ENCODE peak calls at places on chromosomes 4 and X, in five cellular contexts. Q is AG04450; P is tibial nerve; R is CD4-positive, CD25-positive, alpha-beta regulatory T cell; Z is effector memory CD4-positive, alpha-beta T cell. W is an unnamed sample. For H3K9me3, the result is how much of the 10 kb centered on the place peaks cover.

GRCh38 chrX:2401590-2402360 is 99.0 kb downstream of the DHRSX start:
- DNase-seq in Q (no peak), P (no peak), R (no peak), Z (no peak), W (no peak)

GRCh38 chr4:107747748-107748486 is 27.9 kb upstream of the PAPSS1 start:
- DNase-seq in Q (no peak), P (no peak), R (no peak), Z (no peak), W (no peak)

GRCh38 chrX:13357925-13358324 is 38.1 kb upstream of the ATXN3L start:
- DNase-seq in Q (no peak), P (no peak), R (no peak), Z (no peak), W (no peak)

GRCh38 chr4:82371398-82371972 is 2.3 kb downstream of the HNRNPD start:
- DNase-seq in Q (no peak), P (no peak), R (no peak), Z (no peak), W (no peak)

GRCh38 chr4:78024692-78025091 is 32.4 kb upstream of the FRAS1 start:
- DNase-seq in Q (no peak), P (no peak), R (no peak), Z (no peak), W (no peak)

GRCh38 chrX:75149654-75150053 is 6.4 kb downstream of the ABCB7 start:
- DNase-seq in Q (no peak), P (no peak), R (no peak), Z (no peak), W (no peak)

GRCh38 chr4:142663828-142664227 is 182.3 kb downstream of the INPP4B start:
- DNase-seq in Q (no peak), P (no peak), R (no peak), Z (no peak), W (no peak)

GRCh38 chrX:53479295-53479694 is 45.1 kb upstream of the HSD17B10 start:
- DNase-seq in Q (no peak), P (no peak), R (no peak), Z (no peak), W (no peak)

GRCh38 chrX:141760761-141761160 is 62.2 kb upstream of the SPANXD start:
- DNase-seq in Q (no peak), P (no peak), R (no peak), Z (no peak), W (no peak)

GRCh38 chrX:85112270-85112669 is 108.6 kb downstream of the APOOL start:
- DNase-seq in Q (no peak), P (no peak), R (no peak), Z (no peak), W (no peak)

GRCh38 chr4:42313872-42314271 is 83.4 kb upstream of the SHISA3 start:
- DNase-seq in Q (no peak), P (no peak), R (no peak), Z (no peak), W (no peak)

GRCh38 chr4:69833251-69833650 is 26.7 kb downstream of the SULT1E1 start:
- DNase-seq in Q (no peak), P (no peak), R (no peak), Z (no peak), W (no peak)

GRCh38 chrX:17584248-17584681 is 153.0 kb upstream of the SCML1 start:
- DNase-seq in Q (no peak), P (no peak), R (no peak), Z (no peak), W (no peak)

GRCh38 chr4:52665592-52665991 is 6.5 kb upstream of the USP46 start:
- DNase-seq in Q (no peak), P (no peak), R (no peak), Z (no peak), W (peak)

GRCh38 chrX:39398973-39399268 is 597.7 kb downstream of the MID1IP1 start:
- DNase-seq in Q (no peak), P (no peak), R (no peak), Z (no peak), W (no peak)

GRCh38 chr4:23033796-23034195 is 341.1 kb downstream of the GBA3 start:
- DNase-seq in Q (no peak), P (no peak), R (no peak), Z (no peak), W (no peak)

GRCh38 chrX:1223253-1223621 is 10.8 kb upstream of the CRLF2 start:
- DNase-seq in Q (no peak), P (no peak), R (no peak), Z (no peak), W (no peak)
- H3K9me3 ChIP-seq in Q (under half), P (under half), R (under half), Z (under half), W (under half)

DNA sequence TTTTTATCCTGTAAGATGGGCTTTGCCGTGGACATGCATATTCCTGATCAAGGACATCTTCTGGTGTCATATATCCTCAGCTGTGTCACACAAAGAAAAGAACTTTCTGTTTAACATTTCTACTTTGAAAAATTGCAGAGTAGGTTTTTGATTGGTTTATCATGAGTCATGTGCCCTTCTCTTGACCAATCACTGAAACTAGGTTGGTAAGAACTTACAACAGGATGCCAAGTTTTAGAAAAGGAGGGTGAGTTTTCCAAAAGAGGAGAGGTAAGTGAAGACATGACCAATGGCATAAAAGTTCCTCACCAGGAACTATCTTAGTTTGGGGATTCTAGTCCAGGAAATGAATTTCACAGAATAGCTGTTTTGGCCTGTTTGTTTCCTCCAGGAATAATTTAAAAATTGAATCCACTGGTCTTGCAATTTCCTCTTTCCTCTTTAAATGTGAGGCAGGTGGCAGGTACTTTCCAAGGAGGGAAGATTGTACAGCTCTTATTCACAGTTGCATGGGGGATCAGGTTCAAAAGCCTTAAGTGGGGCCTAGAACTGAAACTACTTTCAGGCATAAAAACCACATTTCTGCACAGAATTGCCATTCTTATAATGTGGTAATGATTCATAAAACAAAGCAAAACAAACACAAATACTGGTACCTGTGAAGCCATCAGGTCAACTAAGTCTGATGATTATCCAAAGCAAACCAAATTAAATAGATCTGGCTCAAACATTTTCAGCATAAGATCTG is 1114.5 kb upstream of the LCORL start:
- DNase-seq in Q (no peak), P (no peak), R (no peak), Z (no peak), W (no peak)
- H3K9me3 ChIP-seq in Q (under half), P (under half), R (under half), Z (under half), W (under half)

GRCh38 chr4:11616856-11617255 is 188.2 kb upstream of the HS3ST1 start:
- DNase-seq in Q (no peak), P (no peak), R (no peak), Z (no peak), W (no peak)
- H3K9me3 ChIP-seq in Q (under half), P (under half), R (under half), Z (under half), W (under half)

GRCh38 chr4:138935-139334 is 14.6 kb downstream of the ZNF718 start:
- DNase-seq in Q (no peak), P (no peak), R (no peak), Z (no peak), W (no peak)
- H3K9me3 ChIP-seq in Q (under half), P (under half), R (half or more), Z (half or more), W (under half)

GRCh38 chr4:174910271-174910670 is 7.9 kb upstream of the ADAM29 start:
- DNase-seq in Q (no peak), P (no peak), R (no peak), Z (no peak), W (no peak)

GRCh38 chr4:174907508-174907907 is 10.7 kb upstream of the ADAM29 start:
- DNase-seq in Q (no peak), P (no peak), R (no peak), Z (no peak), W (no peak)

GRCh38 chr4:174918058-174918457 is at the start of gene ADAM29:
- DNase-seq in Q (no peak), P (no peak), R (no peak), Z (no peak), W (no peak)

GRCh38 chr4:174912919-174913543 is 5.1 kb upstream of the ADAM29 start:
- DNase-seq in Q (no peak), P (no peak), R (no peak), Z (no peak), W (no peak)
- H3K9me3 ChIP-seq in Q (under half), P (under half), R (under half), Z (under half), W (under half)

DNA sequence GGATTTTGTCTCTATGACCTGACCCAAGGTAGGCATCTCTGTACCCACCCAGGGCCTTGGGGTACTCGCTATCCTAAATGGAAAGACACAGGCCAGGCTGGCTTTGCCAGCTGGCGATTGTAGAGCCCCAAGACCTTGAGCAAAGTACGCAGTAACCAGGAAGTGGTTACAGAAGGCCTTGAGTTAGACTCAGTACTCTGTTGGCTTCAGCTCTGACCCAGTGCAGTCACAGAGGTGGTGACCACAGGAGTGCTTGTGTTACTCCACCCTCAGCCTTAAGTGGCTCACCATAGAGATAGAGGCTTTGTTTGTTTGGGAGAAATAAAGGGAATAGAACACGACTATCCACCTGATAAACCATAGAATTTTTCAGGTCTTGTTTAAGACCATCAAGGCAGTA is 880.5 kb upstream of the POU3F4 start:
- DNase-seq in Q (no peak), P (no peak), R (no peak), Z (no peak), W (no peak)
- H3K9me3 ChIP-seq in Q (under half), P (under half), R (under half), Z (under half), W (under half)

GRCh38 chr4:112771-113170 is 11.5 kb upstream of the ZNF718 start:
- DNase-seq in Q (no peak), P (no peak), R (no peak), Z (no peak), W (no peak)
- H3K9me3 ChIP-seq in Q (under half), P (under half), R (under half), Z (under half), W (under half)

GRCh38 chr4:576245-576821 is at the start of gene TMEM271:
- DNase-seq in Q (no peak), P (no peak), R (no peak), Z (no peak), W (no peak)

GRCh38 chr4:579543-580175 is 3.6 kb upstream of the TMEM271 start:
- DNase-seq in Q (no peak), P (no peak), R (no peak), Z (no peak), W (no peak)

GRCh38 chr4:578451-579443 is 2.7 kb upstream of the TMEM271 start:
- DNase-seq in Q (no peak), P (no peak), R (no peak), Z (no peak), W (no peak)

GRCh38 chr4:576991-577498 is 950 bp upstream of the TMEM271 start:
- DNase-seq in Q (no peak), P (no peak), R (no peak), Z (no peak), W (no peak)

GRCh38 chr4:577499-578450 is 1.7 kb upstream of the TMEM271 start:
- DNase-seq in Q (no peak), P (no peak), R (no peak), Z (no peak), W (no peak)
- H3K9me3 ChIP-seq in Q (under half), P (under half), R (under half), Z (under half), W (under half)

W was measured in CD4-positive, alpha-beta memory T cell.